ENCODE peak calls at places on chromosomes 13 and 19, in seven cellular contexts. U, G, I, P, D, F and W are unnamed samples.

GRCh38 chr19:2129892-2130770 is 21.2 kb downstream of the AP3D1 start:
- DNase-seq in U (no peak), G (no peak), I (no peak), P (no peak), D (no peak), F (no peak), W (no peak)

GRCh38 chr19:44050740-44051653 is 839 bp upstream of the ZNF223 start:
- DNase-seq in U (no peak), G (no peak), I (no peak), P (no peak), D (no peak), F (no peak), W (peak; percentile 0)

GRCh38 chr13:43397110-43397509 is 373.7 kb downstream of the DNAJC15 start:
- DNase-seq in U (no peak), G (peak; percentile 68), I (no peak), P (no peak), D (peak; percentile 41), F (no peak), W (no peak)

GRCh38 chr13:51839711-51840110 is 5.3 kb downstream of the TMEM272 start:
- DNase-seq in U (no peak), G (no peak), I (no peak), P (no peak), D (no peak), F (no peak), W (no peak)

GRCh38 chr19:42343344-42344110 is 18.1 kb downstream of the MEGF8 start:
- DNase-seq in U (no peak), G (no peak), I (no peak), P (no peak), D (no peak), F (no peak), W (no peak)

GRCh38 chr13:112781881-112782361 is 92.1 kb downstream of the ATP11A start:
- DNase-seq in U (no peak), G (no peak), I (no peak), P (no peak), D (peak; percentile 39), F (no peak), W (peak; percentile 52)

GRCh38 chr13:90365130-90365529 is 982.4 kb upstream of the MIR17HG start:
- DNase-seq in U (no peak), G (no peak), I (no peak), P (no peak), D (peak; percentile 7), F (no peak), W (no peak)

GRCh38 chr19:46537136-46538097 is 41.8 kb upstream of the PNMA8B start:
- DNase-seq in U (no peak), G (peak; percentile 29), I (peak; percentile 62), P (peak; percentile 37), D (peak; percentile 45), F (no peak), W (no peak)

GRCh38 chr19:33376423-33376822 is 2.9 kb downstream of the CEBPG start:
- DNase-seq in U (no peak), G (peak; percentile 87), I (no peak), P (no peak), D (peak; percentile 91), F (no peak), W (no peak)

GRCh38 chr13:48009298-48009697 is 8.2 kb upstream of the SUCLA2 start:
- DNase-seq in U (no peak), G (peak; percentile 51), I (no peak), P (no peak), D (peak; percentile 80), F (peak; percentile 52), W (no peak)

GRCh38 chr19:1068111-1069001 is 1.4 kb downstream of the ARHGAP45 start:
- DNase-seq in U (no peak), G (no peak), I (peak; percentile 70), P (no peak), D (no peak), F (no peak), W (no peak)

GRCh38 chr13:78022164-78022877 is 103.7 kb upstream of the EDNRB start:
- DNase-seq in U (no peak), G (peak; percentile 72), I (peak; percentile 4), P (no peak), D (peak; percentile 61), F (peak; percentile 12), W (peak; percentile 12)

GRCh38 chr13:41145136-41145908 is 12.7 kb upstream of the KBTBD6 start:
- DNase-seq in U (no peak), G (peak; percentile 74), I (no peak), P (no peak), D (peak; percentile 32), F (no peak), W (no peak)

GRCh38 chr13:70729369-70729768 is 621.1 kb upstream of the KLHL1 start:
- DNase-seq in U (no peak), G (no peak), I (no peak), P (no peak), D (no peak), F (no peak), W (no peak)

GRCh38 chr13:44220948-44221347 is 152.7 kb upstream of the SERP2 start:
- DNase-seq in U (no peak), G (no peak), I (no peak), P (no peak), D (no peak), F (no peak), W (no peak)

GRCh38 chr19:9342610-9343304 is 18.8 kb downstream of the ZNF559 start:
- DNase-seq in U (no peak), G (no peak), I (no peak), P (no peak), D (peak; percentile 2), F (no peak), W (no peak)

GRCh38 chr13:32883501-32883900 is 132.7 kb upstream of the KL start:
- DNase-seq in U (no peak), G (peak; percentile 46), I (no peak), P (no peak), D (peak; percentile 56), F (no peak), W (no peak)

GRCh38 chr19:30649934-30650614 is 277.9 kb downstream of the ZNF536 start:
- DNase-seq in U (no peak), G (peak; percentile 51), I (no peak), P (no peak), D (peak; percentile 64), F (no peak), W (peak; percentile 7)

GRCh38 chr19:48907671-48908070 is 7.6 kb downstream of the NUCB1 start:
- DNase-seq in U (no peak), G (no peak), I (no peak), P (no peak), D (no peak), F (no peak), W (no peak)

GRCh38 chr19:33490041-33490451 is 31.5 kb downstream of the PEPD start:
- DNase-seq in U (no peak), G (no peak), I (no peak), P (no peak), D (no peak), F (no peak), W (no peak)

GRCh38 chr19:21603431-21604153 is 98.2 kb downstream of the ZNF429 start:
- DNase-seq in U (no peak), G (no peak), I (no peak), P (no peak), D (no peak), F (no peak), W (no peak)

GRCh38 chr13:22498006-22498405 is 682.8 kb upstream of the SGCG start:
- DNase-seq in U (no peak), G (no peak), I (no peak), P (no peak), D (no peak), F (no peak), W (no peak)

GRCh38 chr19:39671739-39672363 is 16.1 kb downstream of the LGALS16 start:
- DNase-seq in U (no peak), G (peak; percentile 43), I (no peak), P (no peak), D (peak; percentile 66), F (no peak), W (no peak)

GRCh38 chr19:16518483-16519229 is 22.5 kb downstream of the C19orf44 start:
- DNase-seq in U (no peak), G (no peak), I (no peak), P (no peak), D (no peak), F (no peak), W (no peak)

GRCh38 chr19:52689804-52690394 is 44.9 kb downstream of the ZNF611 start:
- DNase-seq in U (peak; percentile 25), G (no peak), I (peak; percentile 11), P (peak; percentile 30), D (peak; percentile 8), F (no peak), W (peak; percentile 41)

GRCh38 chr19:13104848-13105646 is 2.4 kb upstream of the LYL1 start:
- DNase-seq in U (no peak), G (no peak), I (no peak), P (no peak), D (no peak), F (no peak), W (no peak)

GRCh38 chr19:1445932-1446712 is 3.8 kb upstream of the APC2 start:
- DNase-seq in U (peak; percentile 62), G (no peak), I (no peak), P (no peak), D (no peak), F (no peak), W (peak; percentile 49)

GRCh38 chr19:31678421-31678820 is 329.2 kb upstream of the TSHZ3 start:
- DNase-seq in U (no peak), G (no peak), I (no peak), P (no peak), D (no peak), F (no peak), W (no peak)

GRCh38 chr19:33432408-33433170 is 59.1 kb downstream of the CEBPG start:
- DNase-seq in U (peak; percentile 1), G (no peak), I (no peak), P (no peak), D (no peak), F (no peak), W (no peak)

GRCh38 chr13:48304132-48304876 is 753 bp downstream of the RB1 start:
- DNase-seq in U (no peak), G (peak; percentile 55), I (no peak), P (no peak), D (peak; percentile 64), F (peak; percentile 14), W (no peak)

GRCh38 chr19:43552616-43553015 is 19.6 kb downstream of the ZNF575 start:
- DNase-seq in U (no peak), G (no peak), I (no peak), P (no peak), D (no peak), F (no peak), W (no peak)

GRCh38 chr13:99356216-99357089 is 49.3 kb upstream of the GPR183 start:
- DNase-seq in U (no peak), G (peak; percentile 87), I (no peak), P (no peak), D (peak; percentile 72), F (peak; percentile 59), W (no peak)

GRCh38 chr13:79637086-79637763 is 156.3 kb downstream of the NDFIP2 start:
- DNase-seq in U (no peak), G (no peak), I (no peak), P (no peak), D (peak; percentile 87), F (no peak), W (no peak)